ENCODE peak calls at places on chromosomes 1 and 21, in nine cellular contexts. I is nephron progenitor cell; C is CD4-positive, alpha-beta T cell; A is activated CD4-positive, CD25-positive, alpha-beta regulatory T cell; V is pons; S is stimulated activated CD8-positive, alpha-beta memory T cell treated with anti-CD3 and anti-CD28 coated beads, Interleukin-15, amount 100 ng/mL, for 1 hour; P is neural crest cell; N is NCI-H774; J is fibroblast of pulmonary artery. G is an unnamed sample.
A peak's percentile ranks its signal among the peaks of the same experiment; 100 is the strongest.

GRCh38 chr1:100188617-100189016 is 10.6 kb upstream of the LRRC39 start:
- DNase-seq in I (no peak), C (no peak), A (no peak), V (peak; percentile 92), S (no peak), P (no peak), N (peak; percentile 4), J (peak; percentile 73), G (no peak)

GRCh38 chr1:173190101-173190895 is 16.8 kb downstream of the TNFSF4 start:
- DNase-seq in I (no peak), C (no peak), A (no peak), V (peak; percentile 83), S (no peak), P (no peak), N (peak; percentile 93), J (peak; percentile 90), G (no peak)

GRCh38 chr1:48617227-48617626 is 145.2 kb upstream of the SPATA6 start:
- DNase-seq in I (no peak), C (no peak), A (no peak), V (no peak), S (no peak), P (no peak), N (no peak), J (peak; percentile 11), G (no peak)

GRCh38 chr1:54540891-54541290 is 7.1 kb upstream of the ACOT11 start:
- DNase-seq in I (no peak), C (no peak), A (no peak), V (no peak), S (no peak), P (no peak), N (no peak), J (no peak), G (no peak)

GRCh38 chr1:24501371-24502167 is 1.1 kb upstream of the RCAN3 start:
- DNase-seq in I (no peak), C (no peak), A (no peak), V (peak; percentile 41), S (no peak), P (no peak), N (no peak), J (no peak), G (no peak)

GRCh38 chr1:109790735-109791494 is 27.2 kb upstream of the EPS8L3 start:
- DNase-seq in I (no peak), C (peak; percentile 69), A (peak; percentile 36), V (no peak), S (peak; percentile 58), P (no peak), N (no peak), J (peak; percentile 84), G (no peak)

GRCh38 chr1:177355575-177355974 is 184.8 kb downstream of the BRINP2 start:
- DNase-seq in I (peak; percentile 42), C (no peak), A (no peak), V (peak; percentile 78), S (no peak), P (peak; percentile 26), N (no peak), J (peak; percentile 48), G (no peak)

GRCh38 chr1:204746838-204747442 is 61.4 kb upstream of the LRRN2 start:
- DNase-seq in I (peak; percentile 55), C (peak; percentile 27), A (peak; percentile 8), V (peak; percentile 31), S (peak; percentile 18), P (peak; percentile 44), N (peak; percentile 22), J (peak; percentile 56), G (no peak)

GRCh38 chr1:16173447-16174260 is 17.8 kb upstream of the EPHA2 start:
- DNase-seq in I (no peak), C (no peak), A (no peak), V (no peak), S (no peak), P (no peak), N (no peak), J (peak; percentile 73), G (no peak)

GRCh38 chr21:33121715-33122475 is 52.0 kb downstream of the OLIG1 start:
- DNase-seq in I (no peak), C (no peak), A (no peak), V (peak; percentile 37), S (no peak), P (peak; percentile 25), N (no peak), J (peak; percentile 25), G (no peak)

GRCh38 chr1:910881-911721 is 12.6 kb upstream of the SAMD11 start:
- DNase-seq in I (no peak), C (no peak), A (no peak), V (no peak), S (no peak), P (no peak), N (no peak), J (peak; percentile 21), G (peak; percentile 9)

GRCh38 chr21:17746920-17747319 is 72.2 kb downstream of the C21orf91 start:
- DNase-seq in I (no peak), C (no peak), A (no peak), V (no peak), S (no peak), P (no peak), N (no peak), J (no peak), G (no peak)

GRCh38 chr1:8427986-8428385 is 110.1 kb downstream of the SLC45A1 start:
- DNase-seq in I (no peak), C (no peak), A (no peak), V (peak; percentile 60), S (no peak), P (no peak), N (no peak), J (no peak), G (no peak)

GRCh38 chr1:193270996-193271395 is 84.6 kb upstream of the B3GALT2 start:
- DNase-seq in I (no peak), C (no peak), A (no peak), V (no peak), S (no peak), P (no peak), N (no peak), J (peak; percentile 53), G (no peak)

GRCh38 chr1:19610282-19610978 is 33.7 kb upstream of the NBL1 start:
- DNase-seq in I (no peak), C (no peak), A (no peak), V (no peak), S (no peak), P (no peak), N (no peak), J (peak; percentile 16), G (no peak)

GRCh38 chr1:36092166-36092797 is 3.6 kb downstream of the ADPRS start:
- DNase-seq in I (no peak), C (no peak), A (no peak), V (no peak), S (no peak), P (no peak), N (no peak), J (no peak), G (no peak)

GRCh38 chr21:34336245-34336644 is 27.6 kb upstream of the KCNE2 start:
- DNase-seq in I (no peak), C (no peak), A (no peak), V (no peak), S (no peak), P (no peak), N (no peak), J (peak; percentile 11), G (no peak)

GRCh38 chr1:151401125-151401788 is 1.9 kb downstream of the PSMB4 start:
- DNase-seq in I (no peak), C (no peak), A (no peak), V (no peak), S (no peak), P (no peak), N (no peak), J (peak; percentile 11), G (no peak)

GRCh38 chr1:14970799-14971141 is 182.8 kb upstream of the TMEM51 start:
- DNase-seq in I (no peak), C (no peak), A (no peak), V (no peak), S (no peak), P (no peak), N (no peak), J (no peak), G (no peak)

GRCh38 chr1:234724517-234725176 is 114.7 kb upstream of the IRF2BP2 start:
- DNase-seq in I (no peak), C (peak; percentile 22), A (no peak), V (no peak), S (no peak), P (no peak), N (no peak), J (peak; percentile 96), G (no peak)

GRCh38 chr1:154888757-154889156 is 18.7 kb upstream of the KCNN3 start:
- DNase-seq in I (no peak), C (no peak), A (no peak), V (no peak), S (no peak), P (no peak), N (no peak), J (no peak), G (no peak)

GRCh38 chr1:200275415-200275814 is 134.4 kb downstream of the ZNF281 start:
- DNase-seq in I (no peak), C (no peak), A (no peak), V (no peak), S (no peak), P (no peak), N (no peak), J (no peak), G (no peak)

GRCh38 chr21:38702196-38702595 is 103.5 kb upstream of the ETS2 start:
- DNase-seq in I (no peak), C (no peak), A (no peak), V (no peak), S (no peak), P (no peak), N (no peak), J (no peak), G (no peak)

GRCh38 chr1:242530761-242531160 is 6.3 kb upstream of the PLD5 start:
- DNase-seq in I (no peak), C (no peak), A (no peak), V (no peak), S (no peak), P (no peak), N (no peak), J (no peak), G (no peak)

GRCh38 chr1:1082239-1083180 is 8.4 kb upstream of the RNF223 start:
- DNase-seq in I (no peak), C (no peak), A (no peak), V (no peak), S (no peak), P (no peak), N (no peak), J (no peak), G (no peak)

GRCh38 chr1:65119951-65120350 is 28.1 kb upstream of the AK4 start:
- DNase-seq in I (no peak), C (no peak), A (no peak), V (no peak), S (no peak), P (no peak), N (no peak), J (no peak), G (no peak)

GRCh38 chr1:89632213-89633102 is 462 bp upstream of the LRRC8C start:
- DNase-seq in I (peak; percentile 91), C (peak; percentile 90), A (peak; percentile 73), V (peak; percentile 61), S (peak; percentile 75), P (peak; percentile 82), N (peak; percentile 68), J (peak; percentile 78), G (peak; percentile 27)

GRCh38 chr1:70397013-70397412 is 14.1 kb upstream of the CTH start:
- DNase-seq in I (no peak), C (no peak), A (no peak), V (no peak), S (no peak), P (no peak), N (peak; percentile 17), J (no peak), G (no peak)

GRCh38 chr21:39115659-39116235 is 67.5 kb downstream of the PSMG1 start:
- DNase-seq in I (peak; percentile 14), C (no peak), A (no peak), V (no peak), S (no peak), P (no peak), N (no peak), J (no peak), G (no peak)

GRCh38 chr1:180309338-180309737 is 79.3 kb downstream of the LHX4 start:
- DNase-seq in I (no peak), C (no peak), A (no peak), V (no peak), S (no peak), P (no peak), N (no peak), J (peak; percentile 58), G (no peak)

GRCh38 chr1:97042551-97042950 is 321.0 kb downstream of the PTBP2 start:
- DNase-seq in I (no peak), C (no peak), A (no peak), V (no peak), S (no peak), P (no peak), N (no peak), J (peak; percentile 33), G (no peak)